ENCODE peak calls at places on chromosomes 12 and 14, in five cellular contexts. R, Z, C, M and O are unnamed samples.

GRCh38 chr12:122168492-122168891 is 5.5 kb downstream of the IL31 start:
- DNase-seq in R (no peak), Z (no peak), C (no peak), M (no peak), O (no peak)

GRCh38 chr12:107515446-107515958 is 170.1 kb upstream of the PWP1 start:
- DNase-seq in R (peak; percentile 87), Z (peak; percentile 43), C (no peak), M (no peak), O (no peak)

GRCh38 chr12:10618338-10618987 is 5.1 kb upstream of the MAGOHB start:
- DNase-seq in R (no peak), Z (no peak), C (no peak), M (no peak), O (no peak)

GRCh38 chr12:15939111-15939510 is 28.0 kb downstream of the DERA start:
- DNase-seq in R (no peak), Z (no peak), C (no peak), M (no peak), O (no peak)

GRCh38 chr12:124663771-124664366 is 96.5 kb upstream of the NCOR2 start:
- DNase-seq in R (no peak), Z (no peak), C (no peak), M (no peak), O (no peak)

GRCh38 chr12:85448548-85449139 is 168.6 kb downstream of the ALX1 start:
- DNase-seq in R (no peak), Z (no peak), C (no peak), M (no peak), O (no peak)

GRCh38 chr12:70733385-70733784 is 96.2 kb upstream of the PTPRB start:
- DNase-seq in R (peak; percentile 71), Z (no peak), C (no peak), M (no peak), O (peak; percentile 59)

GRCh38 chr14:71686677-71687076 is 245.6 kb upstream of the RGS6 start:
- DNase-seq in R (no peak), Z (no peak), C (no peak), M (no peak), O (no peak)

GRCh38 chr12:12441891-12442461 is 85.1 kb downstream of the BORCS5 start:
- DNase-seq in R (no peak), Z (no peak), C (no peak), M (no peak), O (peak; percentile 35)

GRCh38 chr12:106239241-106239950 is 8.4 kb downstream of the CKAP4 start:
- DNase-seq in R (no peak), Z (no peak), C (peak; percentile 41), M (no peak), O (no peak)

GRCh38 chr12:2115101-2115845 is 62.5 kb downstream of the CACNA1C start:
- DNase-seq in R (no peak), Z (no peak), C (no peak), M (no peak), O (no peak)

GRCh38 chr14:78153069-78153351 is 17.2 kb upstream of the NRXN3 start:
- DNase-seq in R (no peak), Z (no peak), C (no peak), M (no peak), O (no peak)

GRCh38 chr12:88958153-88958552 is 377.9 kb upstream of the KITLG start:
- DNase-seq in R (no peak), Z (no peak), C (no peak), M (no peak), O (no peak)

GRCh38 chr14:35044939-35045797 is 904 bp upstream of the FAM177A1 start:
- DNase-seq in R (no peak), Z (no peak), C (no peak), M (no peak), O (no peak)

GRCh38 chr14:25396128-25396527 is 346.2 kb upstream of the STXBP6 start:
- DNase-seq in R (no peak), Z (no peak), C (no peak), M (no peak), O (no peak)

GRCh38 chr14:34693228-34693939 is 21.0 kb downstream of the CFL2 start:
- DNase-seq in R (peak; percentile 68), Z (peak; percentile 29), C (peak; percentile 68), M (peak; percentile 64), O (peak; percentile 69)

GRCh38 chr14:36254020-36254614 is 66.3 kb downstream of the MBIP start:
- DNase-seq in R (no peak), Z (no peak), C (no peak), M (no peak), O (no peak)

GRCh38 chr14:67644428-67644827 is 24.7 kb downstream of the ARG2 start:
- DNase-seq in R (no peak), Z (no peak), C (no peak), M (no peak), O (no peak)

GRCh38 chr14:33343016-33343415 is 404.3 kb downstream of the NPAS3 start:
- DNase-seq in R (no peak), Z (no peak), C (no peak), M (no peak), O (no peak)

GRCh38 chr14:52003324-52003723 is 14.0 kb downstream of the RTRAF start:
- DNase-seq in R (no peak), Z (no peak), C (no peak), M (no peak), O (no peak)

GRCh38 chr12:76195920-76196319 is 111.4 kb upstream of the NAP1L1 start:
- DNase-seq in R (no peak), Z (no peak), C (no peak), M (no peak), O (no peak)

GRCh38 chr12:108838194-108839010 is 19.0 kb downstream of the SSH1 start:
- DNase-seq in R (peak; percentile 96), Z (peak; percentile 89), C (peak; percentile 68), M (peak; percentile 78), O (peak; percentile 72)

GRCh38 chr14:103057028-103057371 is 349 bp downstream of the CDC42BPB start:
- DNase-seq in R (no peak), Z (peak; percentile 40), C (peak; percentile 58), M (no peak), O (no peak)

GRCh38 chr14:93757185-93757584 is 31.1 kb downstream of the PRIMA1 start:
- DNase-seq in R (no peak), Z (no peak), C (no peak), M (no peak), O (no peak)

GRCh38 chr14:22588419-22589095 is 467 bp downstream of the DAD1 start:
- DNase-seq in R (no peak), Z (no peak), C (no peak), M (no peak), O (no peak)

GRCh38 chr12:27807063-27807703 is 27.1 kb upstream of the MANSC4 start:
- DNase-seq in R (no peak), Z (no peak), C (no peak), M (no peak), O (no peak)

GRCh38 chr14:79825046-79825521 is 386.2 kb downstream of the DIO2 start:
- DNase-seq in R (no peak), Z (no peak), C (no peak), M (no peak), O (no peak)

GRCh38 chr12:122072031-122072970 is 6.3 kb upstream of the MLXIP start:
- DNase-seq in R (peak; percentile 66), Z (peak; percentile 46), C (peak; percentile 78), M (no peak), O (no peak)

GRCh38 chr14:86787782-86788181 is 1205.2 kb downstream of the GALC start:
- DNase-seq in R (no peak), Z (no peak), C (no peak), M (no peak), O (no peak)

GRCh38 chr12:44143170-44143569 is 307.3 kb downstream of the TMEM117 start:
- DNase-seq in R (no peak), Z (no peak), C (no peak), M (no peak), O (no peak)

GRCh38 chr14:69094481-69094880 is 58.4 kb downstream of the DCAF5 start:
- DNase-seq in R (no peak), Z (no peak), C (no peak), M (no peak), O (no peak)
- H3K27ac ChIP-seq in R (peak overlapping the region; percentile 48), Z (no peak overlapping the region), C (no peak overlapping the region), M (peak overlapping the region; percentile 56), O (no peak overlapping the region)

DNA sequence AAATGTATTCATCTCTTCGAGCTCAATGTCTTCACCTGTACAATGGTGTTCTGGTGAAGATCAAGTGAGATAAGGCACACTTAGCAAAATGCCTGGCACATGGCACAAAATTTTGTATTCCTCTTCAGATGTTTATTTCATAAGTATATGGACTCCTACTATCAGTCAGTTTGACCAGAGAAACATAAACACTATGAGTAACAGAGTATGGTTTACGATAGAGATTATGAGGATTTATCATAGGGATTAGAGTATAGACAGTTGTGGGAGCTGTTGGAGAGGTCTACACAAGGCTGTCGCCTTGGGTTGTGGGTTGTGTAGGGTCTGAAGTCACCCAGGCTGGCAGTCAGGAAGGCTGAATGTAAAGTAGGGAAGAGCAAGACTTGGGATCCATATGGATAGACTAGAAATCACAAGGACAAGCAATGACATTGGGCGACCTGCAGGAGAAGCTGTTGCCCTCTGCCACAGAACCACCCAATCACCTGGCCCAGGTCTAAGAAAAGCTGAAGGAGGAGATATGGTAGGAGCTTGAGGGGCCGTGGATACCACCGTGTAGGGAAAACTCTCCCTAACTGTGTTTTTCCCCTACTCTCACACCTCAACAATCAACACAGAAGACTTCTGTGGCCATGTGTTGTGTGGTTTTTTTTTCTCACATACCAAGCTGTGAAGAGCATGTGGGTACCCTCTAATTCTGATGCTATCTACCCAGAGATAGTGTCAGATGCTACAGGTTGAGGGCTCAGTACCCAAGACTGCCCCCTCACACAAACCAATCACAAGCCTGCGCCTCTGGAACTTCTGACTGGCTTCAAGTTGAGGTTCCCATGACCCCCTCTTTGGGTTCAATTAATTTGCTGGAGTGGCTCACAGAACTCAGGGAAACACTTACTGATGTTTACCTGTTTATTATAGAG is 27.2 kb upstream of the RESF1 start:
- DNase-seq in R (no peak), Z (no peak), C (no peak), M (no peak), O (no peak)
- TF ChIP-seq CTCF in R (no peak), Z (no peak), C (no peak), M (no peak), O (no peak)

GRCh38 chr14:54685286-54685845 is 118.4 kb downstream of the SAMD4A start:
- DNase-seq in R (no peak), Z (no peak), C (no peak), M (no peak), O (no peak)
- H3K4me1 ChIP-seq in R (peaks cover 39% of the 10 kb centered on the region), Z (peaks cover 99% of the 10 kb centered on the region), C (no peaks in the 10 kb centered on the region), M (no peaks in the 10 kb centered on the region), O (no peaks in the 10 kb centered on the region)

GRCh38 chr12:6201775-6202292 is 1.6 kb downstream of the CD9 start:
- DNase-seq in R (no peak), Z (no peak), C (no peak), M (no peak), O (peak; percentile 53)

GRCh38 chr12:6200266-6201198 is at the start of gene CD9:
- DNase-seq in R (peak; percentile 76), Z (peak; percentile 74), C (peak; percentile 67), M (peak; percentile 88), O (peak; percentile 45)

GRCh38 chr12:6202331-6202730 is 2.1 kb downstream of the CD9 start:
- DNase-seq in R (no peak), Z (no peak), C (no peak), M (peak; percentile 50), O (peak; percentile 52)

GRCh38 chr12:6199531-6200265 is 502 bp upstream of the CD9 start:
- DNase-seq in R (no peak), Z (no peak), C (no peak), M (peak; percentile 76), O (no peak)

DNA sequence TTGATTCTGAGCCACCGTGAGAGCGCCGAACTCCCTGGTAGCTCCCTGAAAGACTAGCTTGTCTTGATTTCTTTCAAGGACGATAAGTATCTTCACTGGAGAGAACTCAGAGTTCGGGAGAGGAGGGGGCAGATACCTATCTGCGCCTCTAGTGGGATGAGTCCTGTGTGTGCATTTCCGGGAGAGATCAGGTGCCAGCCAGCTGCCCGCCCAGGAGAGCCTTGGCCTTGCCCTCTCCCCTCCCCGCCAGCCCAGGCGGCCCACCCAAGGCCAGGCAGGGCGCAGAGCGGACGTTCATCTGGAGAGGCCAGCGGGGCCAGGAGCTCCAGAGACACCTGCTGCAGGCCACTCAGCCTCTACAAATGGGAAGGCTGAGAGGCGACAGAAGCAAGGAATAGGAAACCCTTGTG is 1.0 kb downstream of the CD9 start:
- DNase-seq in R (peak; percentile 68), Z (no peak), C (no peak), M (peak; percentile 75), O (peak; percentile 74)
- H3K27ac ChIP-seq in R (peak overlapping the region; percentile 87), Z (peak overlapping the region; percentile 92), C (peak overlapping the region; percentile 67), M (peak overlapping the region; percentile 94), O (peak overlapping the region; percentile 97)